ENCODE peak calls at places on chromosomes 12 and 14, in four cellular contexts. Y is effector memory CD4-positive, alpha-beta T cell; A is adrenal gland; I is suprapubic skin. T is an unnamed sample.

GRCh38 chr12:19285793-19286448 is 153.4 kb upstream of the AEBP2 start:
- DNase-seq in Y (no peak), A (no peak), I (no peak), T (no peak)

GRCh38 chr14:59918824-59919581 is 941 bp upstream of the LRRC9 start:
- DNase-seq in Y (no peak), A (peak), I (no peak), T (no peak)

GRCh38 chr12:119829439-119829838 is 47.7 kb downstream of the CIT start:
- DNase-seq in Y (no peak), A (no peak), I (no peak), T (no peak)

GRCh38 chr12:112354399-112354798 is 27.8 kb downstream of the HECTD4 start:
- DNase-seq in Y (no peak), A (no peak), I (no peak), T (no peak)

GRCh38 chr12:84676787-84677186 is 235.8 kb downstream of the SLC6A15 start:
- DNase-seq in Y (no peak), A (no peak), I (no peak), T (no peak)

GRCh38 chr12:32002848-32003493 is 43.8 kb downstream of the RESF1 start:
- DNase-seq in Y (no peak), A (no peak), I (no peak), T (no peak)

GRCh38 chr14:33686856-33687255 is 264.0 kb downstream of the EGLN3 start:
- DNase-seq in Y (no peak), A (no peak), I (no peak), T (no peak)

GRCh38 chr12:33724867-33725266 is 285.2 kb upstream of the SYT10 start:
- DNase-seq in Y (no peak), A (no peak), I (no peak), T (no peak)

GRCh38 chr12:101619026-101619827 is 24.5 kb downstream of the MYBPC1 start:
- DNase-seq in Y (no peak), A (no peak), I (no peak), T (no peak)

DNA sequence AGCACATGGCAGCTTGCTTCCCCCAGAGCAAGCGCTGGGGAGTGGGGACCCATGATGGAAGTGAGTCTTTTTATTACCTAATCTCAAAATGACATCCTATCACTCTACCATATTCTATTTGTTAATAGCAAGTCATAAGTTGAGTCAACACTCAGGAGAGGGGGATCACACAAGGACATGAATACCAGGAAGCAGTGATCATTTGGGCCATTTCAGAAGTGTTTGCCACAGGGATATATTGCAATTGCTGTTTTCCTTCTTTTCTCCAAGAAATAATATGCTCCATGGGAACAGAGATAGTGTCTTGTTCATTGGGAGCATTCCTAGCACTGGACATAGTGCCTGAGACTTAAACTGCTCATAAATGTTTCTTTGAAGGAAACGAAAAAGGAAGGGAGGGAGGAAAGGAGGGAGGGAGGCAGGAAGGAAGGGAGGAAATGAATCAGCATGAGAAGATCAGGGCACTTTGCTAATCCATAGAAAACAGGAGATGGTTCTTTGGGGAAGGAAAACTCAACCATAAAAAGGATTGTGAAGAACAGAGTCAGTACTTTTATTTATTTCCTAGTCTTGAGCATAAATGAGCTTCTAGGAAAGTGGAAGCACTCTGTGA is 39.2 kb upstream of the EEA1 start:
- DNase-seq in Y (no peak), A (no peak), I (no peak), T (no peak)
- H3K4me3 ChIP-seq in Y (no peak), A (no peak), I (no peak), T (no peak)

GRCh38 chr12:53005215-53005985 is 856 bp upstream of the EIF4B start:
- DNase-seq in Y (peak), A (peak), I (peak), T (peak)

GRCh38 chr12:53004178-53004577 is 2.1 kb upstream of the EIF4B start:
- DNase-seq in Y (no peak), A (peak), I (no peak), T (no peak)

GRCh38 chr12:53006810-53007742 is 820 bp downstream of the EIF4B start:
- DNase-seq in Y (peak), A (peak), I (peak), T (peak)

GRCh38 chr12:53005986-53006809 is at the start of gene EIF4B:
- DNase-seq in Y (peak), A (peak), I (peak), T (peak)

GRCh38 chr12:53004582-53004981 is 1.7 kb upstream of the EIF4B start:
- DNase-seq in Y (no peak), A (peak), I (peak), T (no peak)
- H3K4me3 ChIP-seq in Y (no peak), A (no peak), I (no peak), T (no peak)

DNA sequence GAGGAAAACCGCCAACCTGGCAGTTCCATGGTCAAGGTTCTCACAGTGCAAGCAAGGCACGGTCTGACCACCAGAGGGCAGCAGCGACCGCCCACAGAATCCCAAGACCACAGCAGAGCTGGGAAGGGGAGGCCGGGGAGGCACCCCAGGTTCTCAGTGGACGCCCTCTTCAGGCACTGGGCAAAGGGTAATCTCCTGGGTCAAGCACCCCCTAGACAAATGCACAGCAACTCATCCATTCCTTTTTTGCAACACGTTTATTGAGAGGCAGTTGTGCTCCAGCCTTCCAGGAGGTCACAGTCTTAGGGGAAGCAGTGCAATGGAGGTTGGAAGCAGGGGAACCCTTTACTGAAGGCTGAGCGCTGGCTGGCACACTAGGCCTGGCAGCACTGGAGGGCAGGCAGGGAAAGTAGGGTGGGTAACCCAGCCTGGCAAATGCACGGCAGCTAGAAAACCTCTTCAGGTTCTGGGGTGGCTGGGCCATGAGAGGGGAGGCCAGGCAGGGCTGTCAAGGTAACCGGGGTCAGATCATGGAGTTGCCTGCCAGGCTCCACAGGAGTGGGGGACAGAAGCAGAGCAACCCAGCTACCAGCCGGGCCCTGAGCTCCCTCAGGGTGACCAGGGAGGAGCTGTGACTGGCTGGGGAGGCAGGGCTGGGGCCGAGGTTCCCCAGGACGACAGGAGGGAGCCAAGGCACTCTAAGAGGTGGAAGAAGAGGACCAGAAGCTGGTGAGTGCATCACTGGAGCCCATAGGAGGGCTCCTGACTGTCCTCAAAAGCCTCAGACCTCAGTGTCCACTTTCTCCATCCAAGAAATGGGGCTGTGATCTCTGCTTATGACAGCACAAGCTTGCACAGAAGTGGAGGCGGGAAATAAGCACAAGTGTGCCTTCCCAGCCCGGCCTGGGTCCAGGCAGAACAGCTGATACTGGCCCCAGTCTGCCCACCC is 1.8 kb upstream of the RHOF start:
- DNase-seq in Y (peak), A (peak), I (peak), T (peak)
- H3K4me3 ChIP-seq in Y (no peak), A (no peak), I (peak), T (no peak)

GRCh38 chr14:57845802-57846531 is 19.9 kb downstream of the SLC35F4 start:
- DNase-seq in Y (no peak), A (no peak), I (no peak), T (no peak)

GRCh38 chr14:57847096-57847495 is 18.8 kb downstream of the SLC35F4 start:
- DNase-seq in Y (no peak), A (no peak), I (no peak), T (no peak)

GRCh38 chr14:57848353-57848752 is 17.5 kb downstream of the SLC35F4 start:
- DNase-seq in Y (no peak), A (no peak), I (no peak), T (no peak)

GRCh38 chr14:57848786-57849185 is 17.1 kb downstream of the SLC35F4 start:
- DNase-seq in Y (no peak), A (no peak), I (no peak), T (no peak)

DNA sequence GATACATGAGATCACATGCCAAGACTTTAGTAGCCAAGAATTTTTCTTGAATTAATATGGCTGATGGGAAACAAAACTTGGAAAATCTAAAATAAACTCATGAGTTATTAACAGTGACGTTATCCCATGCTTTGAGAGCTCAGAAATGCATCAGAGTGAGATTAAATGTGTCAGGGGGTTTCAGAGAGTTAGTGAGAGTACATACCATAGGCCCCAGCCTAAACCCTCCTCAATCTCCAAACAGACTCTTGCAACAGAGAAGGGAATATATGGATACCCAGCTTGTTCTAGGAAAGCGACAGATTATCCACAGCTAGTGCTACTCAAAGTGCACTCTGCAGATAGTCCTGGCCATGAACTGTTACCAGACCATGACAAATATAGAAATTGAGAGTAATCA is 19.3 kb downstream of the SLC35F4 start:
- DNase-seq in Y (no peak), A (no peak), I (no peak), T (no peak)
- H3K4me3 ChIP-seq in Y (no peak), A (no peak), I (no peak), T (no peak)

GRCh38 chr14:105067969-105068301 is 2.7 kb upstream of the GPR132 start:
- DNase-seq in Y (no peak), A (no peak), I (no peak), T (no peak)

GRCh38 chr14:105069887-105070759 is 4.9 kb upstream of the GPR132 start:
- DNase-seq in Y (no peak), A (peak), I (peak), T (peak)

GRCh38 chr14:105069554-105069886 is 4.3 kb upstream of the GPR132 start:
- DNase-seq in Y (no peak), A (no peak), I (no peak), T (no peak)

GRCh38 chr14:105067140-105067968 is 2.1 kb upstream of the GPR132 start:
- DNase-seq in Y (peak), A (no peak), I (no peak), T (peak)

DNA sequence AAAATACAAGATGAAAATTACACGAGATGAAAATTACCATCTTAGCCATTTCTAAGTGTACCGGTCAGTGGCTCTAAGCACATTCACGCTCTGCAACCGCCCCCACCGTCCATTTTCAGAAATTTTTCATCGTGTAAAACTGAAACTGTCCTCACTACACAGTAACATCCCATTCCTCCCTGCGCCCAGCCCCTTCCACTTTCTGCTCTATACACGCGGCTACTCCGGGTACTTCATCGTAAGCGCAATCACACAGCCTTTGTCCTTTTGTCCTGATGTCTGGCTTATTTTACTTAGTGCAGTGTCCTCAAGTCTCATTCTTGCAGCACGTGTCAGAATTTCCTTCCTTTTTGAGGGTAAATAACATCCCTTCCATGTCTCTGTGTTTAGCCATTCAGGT is 3.6 kb upstream of the GPR132 start:
- DNase-seq in Y (no peak), A (no peak), I (no peak), T (no peak)
- H3K4me3 ChIP-seq in Y (no peak), A (no peak), I (no peak), T (no peak)

DNA sequence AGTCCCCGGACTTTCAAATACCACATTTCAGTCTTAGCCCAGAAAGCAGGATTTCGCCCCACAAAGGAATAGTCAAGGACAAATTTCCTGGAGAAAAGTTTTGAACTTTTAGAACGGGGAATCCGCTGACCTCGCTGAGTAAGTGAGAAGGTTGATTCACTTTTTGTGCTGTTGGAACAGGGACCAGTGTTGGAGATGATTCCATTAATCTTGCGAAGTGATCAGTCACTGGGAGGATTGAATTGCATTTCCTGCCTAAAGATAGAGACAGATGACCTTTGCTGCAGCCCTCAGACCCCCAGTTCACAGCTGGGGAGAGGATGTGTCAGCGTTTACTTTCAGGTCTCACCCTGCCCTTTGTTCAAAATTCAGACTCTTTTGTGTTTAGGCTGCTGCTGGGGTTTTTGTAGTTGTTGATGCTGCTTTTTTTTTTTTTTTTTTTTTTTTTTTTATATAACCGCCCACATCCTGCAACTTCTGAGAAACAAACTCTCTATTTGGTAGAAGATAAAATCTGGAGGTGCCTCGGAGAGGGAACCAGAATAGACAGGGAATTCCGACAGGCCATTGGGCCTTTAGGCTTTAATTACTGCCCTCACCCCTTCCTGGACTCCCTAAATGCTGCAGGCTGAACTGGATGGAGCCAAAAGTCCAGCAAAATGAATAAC is 9.8 kb upstream of the KDM2B start:
- DNase-seq in Y (peak), A (peak), I (no peak), T (no peak)
- H3K4me3 ChIP-seq in Y (peak), A (peak), I (peak), T (peak)

T was measured in right cardiac atrium.